ENCODE peak calls at places on chromosome 2, in four cellular contexts. U is osteoblast, L is HCT116, A is AG04450. K is an unnamed sample.
A peak's percentile ranks its signal among the peaks of the same experiment; 100 is the strongest.

GRCh38 chr2:178776725-178777124 is 30.5 kb downstream of the TTN start:
- DNase-seq in U (no peak), L (no peak), A (no peak), K (no peak)

GRCh38 chr2:65687614-65688013 is 255.2 kb upstream of the SPRED2 start:
- DNase-seq in U (no peak), L (no peak), A (no peak), K (no peak)

GRCh38 chr2:57444731-57445414 is 601.7 kb upstream of the VRK2 start:
- DNase-seq in U (no peak), L (no peak), A (no peak), K (no peak)

GRCh38 chr2:103963331-103963730 is 890.6 kb upstream of the POU3F3 start:
- DNase-seq in U (no peak), L (no peak), A (no peak), K (no peak)

GRCh38 chr2:215002500-215002899 is 135.9 kb downstream of the ABCA12 start:
- DNase-seq in U (no peak), L (peak; percentile 31), A (peak; percentile 6), K (peak; percentile 3)

GRCh38 chr2:118791511-118791910 is 55.9 kb downstream of the EN1 start:
- DNase-seq in U (no peak), L (no peak), A (no peak), K (no peak)

GRCh38 chr2:160741815-160742214 is 248.2 kb upstream of the RBMS1 start:
- DNase-seq in U (no peak), L (no peak), A (no peak), K (no peak)

GRCh38 chr2:8658064-8658862 is 23.6 kb upstream of the ID2 start:
- DNase-seq in U (no peak), L (no peak), A (no peak), K (no peak)

GRCh38 chr2:237132799-237133198 is 47.1 kb downstream of the COPS8 start:
- DNase-seq in U (no peak), L (peak; percentile 37), A (no peak), K (no peak)

GRCh38 chr2:112140413-112140802 is 2.2 kb downstream of the FBLN7 start:
- DNase-seq in U (peak; percentile 83), L (no peak), A (no peak), K (no peak)

GRCh38 chr2:24754985-24755690 is 38.1 kb downstream of the PTRHD1 start:
- DNase-seq in U (no peak), L (no peak), A (no peak), K (no peak)
- TF ChIP-seq CTCF in U (no peak), L (no peak), A (no peak), K (no peak)

DNA sequence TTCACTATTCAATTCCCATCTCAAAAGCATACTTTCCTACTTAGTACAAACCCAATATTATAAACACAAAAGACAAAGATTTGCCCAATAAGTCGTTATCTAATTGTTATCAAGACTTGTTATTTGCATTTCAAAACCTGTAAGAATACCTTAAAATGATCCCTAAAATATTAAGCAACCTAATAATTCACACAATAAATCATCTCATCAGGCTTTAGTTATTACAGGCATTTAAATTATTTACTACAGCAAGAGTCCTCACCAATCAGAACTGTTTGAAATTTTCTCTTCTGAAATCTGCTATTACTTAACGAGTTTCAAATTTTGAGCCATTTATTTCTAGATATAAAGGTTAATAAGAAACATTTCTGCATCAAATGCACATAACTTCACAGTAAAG is 1.6 kb downstream of the CCDC88A start:
- DNase-seq in U (no peak), L (no peak), A (no peak), K (no peak)
- H3K4me3 ChIP-seq in U (peak overlapping the region; percentile 92), L (no peak overlapping the region), A (peak overlapping the region; percentile 94), K (peak overlapping the region; percentile 92)

DNA sequence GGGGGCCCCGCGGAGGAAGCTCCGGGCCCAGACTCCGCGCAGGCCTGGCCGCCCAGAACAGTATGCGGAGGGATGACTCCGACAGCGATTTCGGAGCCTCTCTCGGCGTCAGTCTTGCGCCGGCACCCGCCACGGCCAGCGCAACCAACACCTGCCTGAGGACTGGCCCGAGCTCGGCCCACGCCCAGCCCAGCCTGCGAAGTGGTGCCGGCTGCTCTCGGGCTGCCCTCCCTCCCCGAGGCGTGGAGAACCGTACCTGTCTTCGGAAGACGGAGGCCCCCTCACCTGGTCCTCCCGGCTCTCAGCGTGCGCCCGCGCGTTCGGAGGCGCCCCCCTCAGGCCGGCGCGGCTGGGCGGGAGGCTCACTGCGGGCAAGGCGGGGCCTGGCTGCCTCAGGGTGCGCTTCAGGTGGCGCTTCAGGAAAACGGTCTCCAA is at the start of gene M1AP:
- DNase-seq in U (no peak), L (peak; percentile 75), A (no peak), K (no peak)
- TF ChIP-seq CTCF in U (no peak), L (peak; percentile 62), A (no peak), K (peak; percentile 21)

GRCh38 chr2:96203130-96204028 is 5.2 kb downstream of the STARD7 start:
- DNase-seq in U (no peak), L (no peak), A (no peak), K (no peak)
- H3K4me3 ChIP-seq in U (peak overlapping the region; percentile 27), L (no peak overlapping the region), A (no peak overlapping the region), K (no peak overlapping the region)

DNA sequence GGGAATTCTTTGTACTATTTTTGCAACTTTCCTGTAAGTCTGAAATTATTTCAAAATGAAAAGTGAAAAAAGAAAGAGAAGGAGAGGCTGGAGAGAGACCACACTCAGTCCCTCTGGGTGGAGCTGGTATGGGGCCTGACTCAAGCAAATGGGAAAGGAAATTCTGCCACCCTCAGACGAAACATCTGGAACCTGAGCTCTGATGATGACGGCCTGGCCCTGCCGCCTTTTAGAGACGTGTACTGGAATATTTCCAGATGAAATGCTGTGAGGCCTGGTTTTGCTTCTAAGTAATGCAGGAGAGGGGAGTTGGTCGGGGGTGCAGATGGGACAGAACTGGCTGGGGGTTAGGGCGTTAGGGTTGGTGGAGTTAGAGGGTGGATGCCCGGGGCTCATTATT is 57.4 kb upstream of the GLI2 start:
- DNase-seq in U (peak; percentile 81), L (no peak), A (no peak), K (no peak)
- TF ChIP-seq CTCF in U (no peak), L (no peak), A (no peak), K (no peak)

GRCh38 chr2:10884530-10885478 is 26.9 kb upstream of the KCNF1 start:
- DNase-seq in U (no peak), L (no peak), A (no peak), K (no peak)
- H3K4me3 ChIP-seq in U (no peak overlapping the region), L (no peak overlapping the region), A (no peak overlapping the region), K (no peak overlapping the region)

GRCh38 chr2:88161446-88161845 is 8.7 kb upstream of the THNSL2 start:
- DNase-seq in U (no peak), L (no peak), A (no peak), K (no peak)
- TF ChIP-seq CTCF in U (no peak), L (no peak), A (no peak), K (no peak)

GRCh38 chr2:210225461-210225798 is 183 bp upstream of the ACADL start:
- DNase-seq in U (peak; percentile 76), L (no peak), A (no peak), K (no peak)

GRCh38 chr2:210228586-210228985 is 3.3 kb upstream of the ACADL start:
- DNase-seq in U (no peak), L (no peak), A (no peak), K (no peak)

GRCh38 chr2:210227689-210228088 is 2.4 kb upstream of the ACADL start:
- DNase-seq in U (no peak), L (no peak), A (no peak), K (no peak)

GRCh38 chr2:210224660-210225460 is at the start of gene ACADL:
- DNase-seq in U (peak; percentile 91), L (no peak), A (no peak), K (no peak)

DNA sequence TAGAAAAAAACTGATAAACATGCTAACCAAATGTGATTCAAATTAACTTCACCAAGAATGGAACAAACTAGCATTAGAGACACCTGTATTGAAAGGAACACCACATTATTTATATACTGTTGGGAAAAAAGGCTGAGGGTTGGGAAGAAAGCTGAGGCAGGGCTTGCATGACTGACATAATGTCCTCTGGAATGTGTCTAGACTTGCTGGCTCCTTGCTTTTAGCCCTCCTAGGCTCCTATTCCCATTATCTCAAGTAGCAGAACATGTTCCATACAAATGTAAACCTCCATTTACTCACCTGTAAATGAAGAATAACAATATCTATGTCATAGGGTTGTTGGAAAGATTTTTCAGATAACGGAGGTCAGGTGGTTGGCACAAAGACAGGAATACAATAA is 939 bp upstream of the ACADL start:
- DNase-seq in U (no peak), L (no peak), A (no peak), K (no peak)
- H3K4me3 ChIP-seq in U (no peak overlapping the region), L (no peak overlapping the region), A (no peak overlapping the region), K (no peak overlapping the region)